ENCODE peak calls at places on chromosome 3, in six cellular contexts. I, D, Z, F, U and X are unnamed samples.

GRCh38 chr3:27324695-27325094 is 44.5 kb downstream of the NEK10 start:
- DNase-seq in I (no peak), D (no peak), Z (no peak), F (no peak), U (no peak), X (no peak)

GRCh38 chr3:27885641-27886040 is 163.5 kb upstream of the EOMES start:
- DNase-seq in I (no peak), D (no peak), Z (no peak), F (no peak), U (no peak), X (no peak)

GRCh38 chr3:12185172-12185710 is 26.5 kb upstream of the TIMP4 start:
- DNase-seq in I (no peak), D (no peak), Z (no peak), F (no peak), U (no peak), X (no peak)

GRCh38 chr3:115227046-115227445 is 80.0 kb upstream of the ZBTB20 start:
- DNase-seq in I (no peak), D (no peak), Z (no peak), F (no peak), U (no peak), X (no peak)

GRCh38 chr3:126746395-126747177 is 42.5 kb downstream of the CHCHD6 start:
- DNase-seq in I (peak), D (peak), Z (peak), F (no peak), U (no peak), X (peak)

GRCh38 chr3:48851407-48851806 is 3.7 kb upstream of the PRKAR2A start:
- DNase-seq in I (no peak), D (peak), Z (no peak), F (no peak), U (no peak), X (no peak)

GRCh38 chr3:111797035-111797717 is 61.9 kb upstream of the PHLDB2 start:
- DNase-seq in I (no peak), D (peak), Z (no peak), F (no peak), U (no peak), X (no peak)

GRCh38 chr3:194548346-194549321 is 61.8 kb upstream of the ATP13A3 start:
- DNase-seq in I (no peak), D (no peak), Z (no peak), F (no peak), U (no peak), X (no peak)

GRCh38 chr3:41683666-41684350 is 278.1 kb downstream of the ULK4 start:
- DNase-seq in I (no peak), D (no peak), Z (no peak), F (no peak), U (no peak), X (no peak)

GRCh38 chr3:33083958-33084357 is 13.0 kb downstream of the GLB1 start:
- DNase-seq in I (no peak), D (no peak), Z (no peak), F (no peak), U (no peak), X (no peak)